ENCODE peak calls at places on chromosomes 5 and 9, in ten cellular contexts. G is upper lobe of right lung; C is sigmoid colon; W is right atrium auricular region; H is mammary epithelial cell; J is left ventricle myocardium inferior; V is ovary; F is PC-9; N is CD8-positive, alpha-beta T cell; S is SK-N-SH. Z is an unnamed sample.
A peak's percentile ranks its signal among the peaks of the same experiment; 100 is the strongest.

GRCh38 chr9:135224921-135225541 is 137.6 kb downstream of the OLFM1 start:
- DNase-seq in G (peak; percentile 61), C (peak; percentile 44), W (no peak), H (no peak), J (no peak), V (no peak), F (no peak), N (no peak), S (peak; percentile 80), Z (no peak)

GRCh38 chr9:93654351-93654961 is 78.1 kb downstream of the PHF2 start:
- DNase-seq in G (peak; percentile 47), C (peak; percentile 56), W (no peak), H (no peak), J (peak; percentile 8), V (no peak), F (no peak), N (no peak), S (no peak), Z (no peak)

GRCh38 chr9:89953824-89954223 is 349.0 kb downstream of the GADD45G start:
- DNase-seq in G (no peak), C (no peak), W (no peak), H (no peak), J (no peak), V (no peak), F (no peak), N (no peak), S (peak; percentile 25), Z (no peak)

GRCh38 chr9:135884328-135885035 is 22.9 kb downstream of the CAMSAP1 start:
- DNase-seq in G (no peak), C (no peak), W (no peak), H (no peak), J (no peak), V (no peak), F (no peak), N (no peak), S (no peak), Z (no peak)

GRCh38 chr5:89053547-89053946 is 170.6 kb upstream of the MEF2C start:
- DNase-seq in G (no peak), C (no peak), W (no peak), H (no peak), J (no peak), V (no peak), F (no peak), N (no peak), S (no peak), Z (no peak)

GRCh38 chr5:94693043-94693822 is 74.8 kb downstream of the SLF1 start:
- DNase-seq in G (no peak), C (no peak), W (no peak), H (peak; percentile 86), J (no peak), V (no peak), F (no peak), N (no peak), S (peak; percentile 16), Z (no peak)

GRCh38 chr5:1130218-1130946 is 18.5 kb upstream of the SLC12A7 start:
- DNase-seq in G (peak; percentile 78), C (no peak), W (no peak), H (no peak), J (no peak), V (no peak), F (peak; percentile 99), N (no peak), S (no peak), Z (no peak)

GRCh38 chr5:147452137-147452838 is 57.6 kb downstream of the DPYSL3 start:
- DNase-seq in G (no peak), C (peak; percentile 75), W (no peak), H (no peak), J (no peak), V (peak; percentile 14), F (no peak), N (no peak), S (peak; percentile 20), Z (no peak)

GRCh38 chr5:988316-988715 is 20.3 kb upstream of the NKD2 start:
- DNase-seq in G (no peak), C (no peak), W (no peak), H (no peak), J (no peak), V (no peak), F (no peak), N (no peak), S (no peak), Z (no peak)

GRCh38 chr9:126915281-126915816 is 767 bp downstream of the RALGPS1 start:
- DNase-seq in G (peak; percentile 92), C (peak; percentile 70), W (no peak), H (peak; percentile 18), J (peak; percentile 22), V (peak; percentile 21), F (peak; percentile 87), N (peak; percentile 29), S (no peak), Z (peak; percentile 72)

GRCh38 chr5:7321724-7322123 is 74.2 kb upstream of the ADCY2 start:
- DNase-seq in G (no peak), C (no peak), W (no peak), H (no peak), J (no peak), V (no peak), F (no peak), N (no peak), S (no peak), Z (no peak)

GRCh38 chr9:70802206-70802605 is 319.2 kb downstream of the TRPM3 start:
- DNase-seq in G (no peak), C (no peak), W (no peak), H (no peak), J (no peak), V (no peak), F (no peak), N (no peak), S (no peak), Z (peak; percentile 24)

GRCh38 chr9:130522233-130522808 is 57.1 kb upstream of the FUBP3 start:
- DNase-seq in G (no peak), C (no peak), W (no peak), H (no peak), J (no peak), V (no peak), F (no peak), N (no peak), S (peak; percentile 58), Z (no peak)

GRCh38 chr5:140112685-140113179 is 1.2 kb upstream of the PURA start:
- DNase-seq in G (no peak), C (no peak), W (no peak), H (no peak), J (no peak), V (no peak), F (no peak), N (no peak), S (no peak), Z (no peak)

GRCh38 chr9:121107041-121107440 is 32.3 kb downstream of the CNTRL start:
- DNase-seq in G (no peak), C (no peak), W (no peak), H (peak; percentile 39), J (no peak), V (no peak), F (no peak), N (no peak), S (no peak), Z (no peak)
- TF ChIP-seq CTCF in G (no peak), C (no peak), W (no peak), H (peak; percentile 69), J (no peak), V (no peak), F (peak; percentile 25), N (peak; percentile 61), S (no peak), Z (no peak)

DNA sequence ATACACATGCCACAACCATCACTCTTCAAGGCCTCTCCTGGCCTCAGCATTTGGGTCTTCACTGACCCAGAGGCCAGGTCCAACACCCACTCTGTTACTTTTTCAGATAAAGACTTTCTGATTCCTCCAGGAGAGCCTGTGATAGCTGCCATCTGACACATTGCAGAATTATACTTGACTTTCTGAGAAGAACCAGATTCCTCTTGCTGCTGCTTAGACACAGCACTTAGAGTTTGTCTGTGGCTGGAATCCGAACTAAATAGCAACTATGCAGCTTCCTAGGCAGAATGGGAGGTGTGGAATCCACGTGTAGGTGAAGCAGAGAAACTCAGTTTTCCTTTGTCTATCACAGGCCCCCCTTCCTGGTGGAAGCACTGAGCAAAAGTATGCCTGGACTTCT is 344.7 kb upstream of the SLC30A5 start:
- DNase-seq in G (no peak), C (no peak), W (no peak), H (no peak), J (no peak), V (no peak), F (no peak), N (no peak), S (no peak), Z (no peak)
- H3K27ac ChIP-seq in G (no peak overlapping the region), C (no peak overlapping the region), W (no peak overlapping the region), H (no peak overlapping the region), J (no peak overlapping the region), V (no peak overlapping the region), F (no peak overlapping the region), N (no peak overlapping the region), S (no peak overlapping the region), Z (no peak overlapping the region)

GRCh38 chr5:122311888-122312669 is at the start of gene SNCAIP:
- DNase-seq in G (peak; percentile 75), C (peak; percentile 78), W (no peak), H (peak; percentile 21), J (peak; percentile 39), V (peak; percentile 63), F (no peak), N (no peak), S (peak; percentile 81), Z (peak; percentile 56)

GRCh38 chr5:122312670-122312988 is 592 bp downstream of the SNCAIP start:
- DNase-seq in G (peak; percentile 66), C (no peak), W (no peak), H (peak; percentile 2), J (peak; percentile 13), V (peak; percentile 53), F (no peak), N (no peak), S (peak; percentile 59), Z (peak; percentile 40)

GRCh38 chr5:122311400-122311887 is 593 bp upstream of the SNCAIP start:
- DNase-seq in G (no peak), C (no peak), W (no peak), H (no peak), J (no peak), V (peak; percentile 44), F (no peak), N (no peak), S (no peak), Z (no peak)

GRCh38 chr5:122313941-122314340 is 1.9 kb downstream of the SNCAIP start:
- DNase-seq in G (no peak), C (no peak), W (no peak), H (no peak), J (no peak), V (no peak), F (no peak), N (no peak), S (no peak), Z (no peak)

GRCh38 chr5:122313001-122313402 is 965 bp downstream of the SNCAIP start:
- DNase-seq in G (peak; percentile 65), C (no peak), W (no peak), H (no peak), J (no peak), V (peak; percentile 20), F (no peak), N (no peak), S (peak; percentile 9), Z (no peak)
- H3K4me3 ChIP-seq in G (peak overlapping the region; percentile 58), C (peak overlapping the region; percentile 52), W (peak overlapping the region; percentile 49), H (peak overlapping the region; percentile 46), J (peak overlapping the region; percentile 76), V (peak overlapping the region; percentile 86), F (no peak overlapping the region), N (no peak overlapping the region), S (peak overlapping the region; percentile 56), Z (peak overlapping the region; percentile 70)

DNA sequence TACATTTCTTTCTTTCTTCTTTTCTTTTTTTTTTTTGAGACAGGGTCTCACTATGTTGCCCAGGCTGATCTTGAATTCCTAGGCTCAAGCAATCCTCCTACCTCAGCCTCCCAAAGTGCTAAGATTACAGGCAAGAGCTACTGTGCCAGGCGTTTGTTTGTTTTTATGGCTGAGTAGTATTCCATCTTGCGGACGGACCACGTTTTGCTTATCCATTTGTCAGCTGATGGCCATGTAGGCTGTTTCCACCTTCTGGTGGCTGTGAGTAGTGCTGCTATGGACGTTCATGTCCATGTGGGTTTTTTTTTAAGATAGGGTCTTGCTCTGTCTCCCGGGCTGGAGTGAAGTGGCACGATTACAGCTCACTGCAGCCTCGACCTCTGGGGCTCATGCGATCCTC is 2.5 kb downstream of the DOK3 start:
- DNase-seq in G (no peak), C (no peak), W (no peak), H (no peak), J (no peak), V (no peak), F (no peak), N (no peak), S (no peak), Z (no peak)
- TF ChIP-seq CTCF in G (no peak), C (no peak), W (peak; percentile 9), H (peak; percentile 31), J (no peak), V (no peak), F (peak; percentile 53), N (no peak), S (peak; percentile 37), Z (no peak)